ENCODE peak calls at places on chromosomes 2 and 18, in seven cellular contexts. O, W, G, Z, B, I and F are unnamed samples.

GRCh38 chr2:186460465-186460864 is 25.6 kb upstream of the ZC3H15 start:
- DNase-seq in O (peak; percentile 35), W (peak; percentile 3), G (peak; percentile 8), Z (no peak), B (peak; percentile 32), I (no peak), F (peak; percentile 41)

GRCh38 chr2:70552501-70553333 is 909 bp downstream of the TGFA start:
- DNase-seq in O (no peak), W (peak; percentile 18), G (peak; percentile 36), Z (peak; percentile 41), B (no peak), I (peak; percentile 17), F (peak; percentile 71)

GRCh38 chr2:101296314-101296809 is 12.1 kb downstream of the RNF149 start:
- DNase-seq in O (peak; percentile 24), W (no peak), G (no peak), Z (no peak), B (peak; percentile 36), I (no peak), F (no peak)

GRCh38 chr2:188217266-188217665 is 74.4 kb upstream of the GULP1 start:
- DNase-seq in O (no peak), W (no peak), G (no peak), Z (no peak), B (no peak), I (no peak), F (no peak)

GRCh38 chr2:41870948-41871522 is 176.8 kb upstream of the PKDCC start:
- DNase-seq in O (peak; percentile 40), W (peak; percentile 54), G (peak; percentile 66), Z (no peak), B (no peak), I (no peak), F (no peak)

GRCh38 chr18:46068763-46069162 is 3.3 kb downstream of the PSTPIP2 start:
- DNase-seq in O (no peak), W (no peak), G (no peak), Z (no peak), B (no peak), I (no peak), F (peak; percentile 86)

GRCh38 chr2:57696016-57696415 is 350.6 kb upstream of the VRK2 start:
- DNase-seq in O (no peak), W (no peak), G (no peak), Z (no peak), B (peak; percentile 1), I (no peak), F (peak; percentile 75)

GRCh38 chr2:42342061-42342794 is 18.8 kb downstream of the COX7A2L start:
- DNase-seq in O (peak; percentile 93), W (no peak), G (no peak), Z (no peak), B (peak; percentile 92), I (peak; percentile 30), F (peak; percentile 89)

GRCh38 chr2:183608747-183609146 is 484.5 kb downstream of the NUP35 start:
- DNase-seq in O (no peak), W (no peak), G (no peak), Z (no peak), B (no peak), I (no peak), F (no peak)

GRCh38 chr18:76923485-76924085 is 101.2 kb downstream of the ZNF236 start:
- DNase-seq in O (peak; percentile 12), W (peak; percentile 13), G (peak; percentile 46), Z (peak; percentile 20), B (peak; percentile 17), I (peak; percentile 14), F (peak; percentile 52)

GRCh38 chr18:58669731-58670379 is 1.4 kb upstream of the MALT1 start:
- DNase-seq in O (no peak), W (no peak), G (no peak), Z (no peak), B (peak; percentile 68), I (no peak), F (peak; percentile 96)

GRCh38 chr18:51082571-51083264 is 52.7 kb downstream of the SMAD4 start:
- DNase-seq in O (peak; percentile 14), W (no peak), G (no peak), Z (no peak), B (peak; percentile 10), I (no peak), F (peak; percentile 22)

GRCh38 chr2:71005271-71006202 is 10.9 kb upstream of the TEX261 start:
- DNase-seq in O (no peak), W (no peak), G (no peak), Z (no peak), B (no peak), I (no peak), F (no peak)

GRCh38 chr18:27363918-27364317 is 178.8 kb upstream of the CHST9 start:
- DNase-seq in O (peak; percentile 8), W (peak; percentile 30), G (no peak), Z (no peak), B (no peak), I (no peak), F (peak; percentile 50)

GRCh38 chr18:24051256-24051947 is 36.8 kb downstream of the TTC39C start:
- DNase-seq in O (peak; percentile 44), W (no peak), G (no peak), Z (no peak), B (peak; percentile 77), I (no peak), F (peak; percentile 18)

GRCh38 chr2:239190346-239190745 is 210.5 kb downstream of the HDAC4 start:
- DNase-seq in O (no peak), W (no peak), G (no peak), Z (no peak), B (no peak), I (no peak), F (no peak)

GRCh38 chr2:45439788-45440773 is 171.0 kb downstream of the SRBD1 start:
- DNase-seq in O (peak; percentile 30), W (no peak), G (no peak), Z (no peak), B (peak; percentile 45), I (no peak), F (no peak)

GRCh38 chr2:204625135-204625534 is 79.9 kb downstream of the PARD3B start:
- DNase-seq in O (peak; percentile 14), W (no peak), G (peak; percentile 10), Z (peak; percentile 24), B (no peak), I (no peak), F (peak; percentile 52)

DNA sequence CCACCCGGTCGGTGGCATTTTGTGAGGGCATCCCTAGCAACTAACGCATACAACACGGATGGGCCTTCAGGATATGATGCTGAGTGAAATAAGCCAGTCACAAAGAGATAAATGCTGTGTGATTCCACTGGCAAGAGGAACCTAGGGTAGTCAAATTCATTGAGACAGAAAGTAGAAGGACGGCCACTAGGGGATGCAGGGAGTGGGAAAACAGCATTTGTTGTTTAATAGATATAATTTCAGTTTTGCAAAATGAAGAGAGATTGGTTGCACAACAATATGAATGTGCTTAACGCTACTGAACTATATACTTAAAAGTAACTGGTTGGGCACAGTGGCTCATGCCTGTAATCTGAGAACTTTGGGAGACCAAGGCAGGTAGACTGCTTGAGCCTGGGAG is 112.9 kb downstream of the AFF3 start:
- DNase-seq in O (no peak), W (no peak), G (no peak), Z (no peak), B (no peak), I (no peak), F (no peak)
- TF ChIP-seq CTCF in O (peak; percentile 15), W (no peak), G (peak; percentile 32), Z (no peak), B (no peak), I (no peak), F (no peak)

DNA sequence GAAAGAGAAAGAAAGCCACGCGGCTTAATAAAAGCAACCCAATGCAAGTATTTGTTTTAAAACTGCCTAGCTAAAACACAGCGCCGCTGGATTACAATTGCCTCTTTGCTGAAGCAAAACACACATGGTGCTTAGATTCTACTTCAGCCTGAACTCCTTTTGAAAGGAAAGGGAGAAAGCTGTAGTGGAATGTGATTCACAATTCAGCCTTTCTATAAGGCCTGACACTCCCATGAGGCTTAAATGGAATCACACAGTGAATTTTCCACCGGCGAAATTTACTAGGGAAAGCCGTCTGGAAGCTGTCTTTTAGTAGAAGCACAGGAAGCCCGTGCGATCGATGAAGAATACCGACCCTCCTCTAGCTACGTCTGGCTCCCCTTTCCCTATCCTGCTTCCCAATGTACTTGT is 348.1 kb downstream of the DLGAP1 start:
- DNase-seq in O (peak; percentile 37), W (no peak), G (peak; percentile 93), Z (no peak), B (no peak), I (peak; percentile 21), F (peak; percentile 1)
- H3K4me3 ChIP-seq in O (peak overlapping the region; percentile 9), W (no peak overlapping the region), G (peak overlapping the region; percentile 26), Z (no peak overlapping the region), B (no peak overlapping the region), I (no peak overlapping the region), F (no peak overlapping the region)

GRCh38 chr18:79815657-79816056 is 17.9 kb downstream of the KCNG2 start:
- DNase-seq in O (no peak), W (no peak), G (no peak), Z (no peak), B (no peak), I (no peak), F (no peak)
- TF ChIP-seq CTCF in O (no peak), W (no peak), G (no peak), Z (no peak), B (no peak), I (no peak), F (no peak)

GRCh38 chr2:200308421-200309295 is 2.2 kb downstream of the SPATS2L start:
- DNase-seq in O (peak; percentile 53), W (peak; percentile 21), G (peak; percentile 37), Z (no peak), B (peak; percentile 63), I (no peak), F (no peak)
- H3K4me3 ChIP-seq in O (peak overlapping the region; percentile 79), W (peak overlapping the region; percentile 99), G (peak overlapping the region; percentile 89), Z (peak overlapping the region; percentile 92), B (peak overlapping the region; percentile 53), I (no peak overlapping the region), F (peak overlapping the region; percentile 49)